ENCODE peak calls at places on chromosomes 3 and 15, in nine cellular contexts. L, U, R, I, A, J, D, T and M are unnamed samples.
A peak's percentile ranks its signal among the peaks of the same experiment; 100 is the strongest.

GRCh38 chr3:191352014-191352413 is 21.7 kb upstream of the UTS2B start:
- DNase-seq in I (no peak), L (no peak), D (no peak), A (no peak), J (no peak), U (no peak), R (no peak), T (no peak), M (no peak)

GRCh38 chr3:72127843-72128242 is 342.9 kb upstream of the PROK2 start:
- DNase-seq in J (no peak), U (no peak), R (no peak), D (no peak), T (peak; percentile 36), I (no peak), A (peak; percentile 25), L (no peak), M (no peak)

GRCh38 chr15:72306211-72306785 is 13.7 kb downstream of the CELF6 start:
- DNase-seq in D (no peak), R (peak; percentile 81), J (peak; percentile 14), A (peak; percentile 64), I (no peak), T (peak; percentile 84), L (no peak), U (no peak), M (peak; percentile 74)

GRCh38 chr3:169458323-169458722 is 205.2 kb downstream of the MECOM start:
- DNase-seq in U (no peak), T (peak; percentile 70), D (no peak), I (no peak), A (no peak), J (no peak), L (no peak), R (no peak), M (no peak)

GRCh38 chr3:144018776-144019175 is 47.2 kb downstream of the DIPK2A start:
- DNase-seq in J (no peak), A (peak; percentile 85), D (no peak), R (no peak), L (no peak), T (peak; percentile 66), U (no peak), I (no peak), M (no peak)

GRCh38 chr15:93378547-93378946 is 289.5 kb upstream of the RGMA start:
- DNase-seq in U (no peak), J (peak; percentile 10), A (no peak), L (peak; percentile 29), I (no peak), T (no peak), R (no peak), D (no peak), M (no peak)

GRCh38 chr3:21738935-21739334 is 12.1 kb downstream of the ZNF385D start:
- DNase-seq in J (no peak), U (no peak), I (no peak), A (no peak), T (no peak), D (no peak), R (no peak), L (no peak), M (no peak)

GRCh38 chr3:129015388-129016105 is 14.4 kb downstream of the EFCC1 start:
- DNase-seq in A (no peak), I (no peak), U (peak; percentile 39), J (no peak), R (peak; percentile 37), D (no peak), L (no peak), T (peak; percentile 36), M (no peak)

GRCh38 chr15:53693729-53694533 is 65.5 kb downstream of the WDR72 start:
- DNase-seq in R (no peak), T (no peak), U (peak; percentile 10), I (no peak), A (no peak), J (no peak), L (no peak), D (no peak), M (no peak)

GRCh38 chr3:73480187-73480672 is 144.5 kb downstream of the PDZRN3 start:
- DNase-seq in D (no peak), A (peak; percentile 64), I (no peak), R (no peak), L (no peak), J (no peak), U (no peak), T (peak; percentile 67), M (no peak)

GRCh38 chr3:138861755-138862333 is 27.1 kb upstream of the PIK3CB start:
- DNase-seq in U (no peak), L (no peak), R (peak; percentile 78), A (peak; percentile 12), T (peak; percentile 23), J (no peak), D (no peak), I (no peak), M (no peak)

GRCh38 chr3:105611304-105612192 is 244.8 kb downstream of the ALCAM start:
- DNase-seq in J (no peak), T (no peak), U (no peak), L (no peak), A (no peak), R (peak; percentile 36), I (no peak), D (no peak), M (no peak)

DNA sequence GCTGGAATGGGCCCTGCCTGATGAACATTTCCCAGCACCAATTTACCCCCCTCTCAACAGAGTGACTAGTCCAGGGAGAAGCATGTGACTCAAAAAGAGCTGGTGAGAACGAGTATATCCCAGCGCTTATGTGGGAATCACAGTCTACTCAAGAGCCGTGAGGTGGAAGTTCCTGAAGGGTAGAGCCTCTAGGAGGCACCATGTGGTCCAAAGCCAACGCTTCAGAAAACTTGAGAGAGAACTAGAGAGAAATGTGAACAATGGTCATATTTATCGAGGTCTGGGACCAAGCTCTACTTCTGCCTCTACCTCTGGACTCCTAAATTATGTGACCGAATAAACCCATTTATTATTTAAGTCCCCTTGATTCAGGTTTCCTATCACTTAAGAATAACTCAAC is 111.0 kb upstream of the RAP2B start:
- DNase-seq in I (no peak), L (no peak), R (no peak), A (no peak), T (no peak), D (no peak), J (no peak), U (no peak), M (no peak)
- H3K27ac ChIP-seq in I (no peak overlapping the region), L (no peak overlapping the region), R (no peak overlapping the region), A (peak overlapping the region; percentile 55), T (no peak overlapping the region), D (peak overlapping the region; percentile 89), J (no peak overlapping the region), U (peak overlapping the region; percentile 72), M (no peak overlapping the region)

DNA sequence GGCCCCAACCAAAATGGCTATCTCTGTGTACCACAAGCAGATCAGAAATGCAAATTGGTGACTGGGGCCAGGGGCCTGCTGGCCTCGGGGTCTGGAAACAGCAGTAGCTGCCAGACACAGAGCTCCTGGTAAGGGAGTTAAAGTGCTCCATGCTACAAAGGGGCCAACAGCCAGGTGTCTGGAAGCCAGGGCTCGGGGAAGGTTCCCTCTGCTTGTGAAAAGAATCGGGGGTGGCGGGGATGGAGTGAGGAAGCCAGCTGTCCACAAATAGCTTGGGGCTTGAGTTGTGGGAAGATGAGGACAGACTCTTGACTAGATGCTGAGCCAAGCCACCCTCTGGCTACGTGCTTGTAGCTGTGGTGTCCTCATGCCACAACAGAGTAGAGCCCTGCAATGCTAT is 39.3 kb downstream of the CHRD start:
- DNase-seq in R (peak; percentile 7), L (no peak), A (no peak), D (no peak), T (no peak), U (no peak), I (no peak), J (no peak), M (no peak)
- H3K27ac ChIP-seq in R (no peak overlapping the region), L (no peak overlapping the region), A (no peak overlapping the region), D (no peak overlapping the region), T (no peak overlapping the region), U (no peak overlapping the region), I (no peak overlapping the region), J (no peak overlapping the region), M (no peak overlapping the region)

GRCh38 chr15:31805090-31805662 is 225.1 kb upstream of the CHRNA7 start:
- DNase-seq in L (no peak), J (no peak), I (no peak), A (no peak), U (no peak), T (no peak), R (no peak), D (no peak), M (peak; percentile 53)

GRCh38 chr15:31799711-31800321 is 230.5 kb upstream of the CHRNA7 start:
- DNase-seq in A (no peak), R (no peak), I (no peak), L (no peak), U (no peak), T (no peak), J (no peak), D (no peak), M (no peak)

GRCh38 chr15:31801152-31801551 is 229.2 kb upstream of the CHRNA7 start:
- DNase-seq in J (peak; percentile 68), T (no peak), D (no peak), I (no peak), U (no peak), L (no peak), R (no peak), A (no peak), M (peak; percentile 21)

GRCh38 chr15:31803388-31803884 is 226.9 kb upstream of the CHRNA7 start:
- DNase-seq in U (no peak), D (no peak), T (no peak), R (peak; percentile 10), J (no peak), L (no peak), I (no peak), A (no peak), M (no peak)

DNA sequence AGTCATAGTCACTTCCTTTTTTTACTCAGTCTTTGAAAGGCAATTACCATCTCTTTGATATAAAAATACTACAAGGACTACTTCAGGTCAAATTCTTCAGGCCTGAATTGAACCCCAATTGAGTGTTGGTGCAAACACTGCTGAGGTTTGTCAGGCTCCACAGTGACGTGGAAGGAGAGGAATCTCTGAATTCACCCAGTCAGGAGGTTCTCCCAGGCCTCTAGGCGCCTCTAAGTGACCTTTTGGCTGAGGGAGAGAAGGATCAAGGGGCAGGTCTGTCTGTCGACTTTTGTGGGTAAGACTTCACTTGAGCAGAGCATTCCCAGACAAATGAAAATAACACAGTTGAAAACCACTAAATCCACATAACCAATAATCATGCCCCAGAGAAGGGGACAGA is 227.6 kb upstream of the CHRNA7 start:
- DNase-seq in A (no peak), J (no peak), L (no peak), D (no peak), R (no peak), U (no peak), T (no peak), I (no peak), M (no peak)
- H3K27ac ChIP-seq in A (no peak overlapping the region), J (peak overlapping the region; percentile 33), L (no peak overlapping the region), D (no peak overlapping the region), R (no peak overlapping the region), U (no peak overlapping the region), T (no peak overlapping the region), I (no peak overlapping the region), M (no peak overlapping the region)

DNA sequence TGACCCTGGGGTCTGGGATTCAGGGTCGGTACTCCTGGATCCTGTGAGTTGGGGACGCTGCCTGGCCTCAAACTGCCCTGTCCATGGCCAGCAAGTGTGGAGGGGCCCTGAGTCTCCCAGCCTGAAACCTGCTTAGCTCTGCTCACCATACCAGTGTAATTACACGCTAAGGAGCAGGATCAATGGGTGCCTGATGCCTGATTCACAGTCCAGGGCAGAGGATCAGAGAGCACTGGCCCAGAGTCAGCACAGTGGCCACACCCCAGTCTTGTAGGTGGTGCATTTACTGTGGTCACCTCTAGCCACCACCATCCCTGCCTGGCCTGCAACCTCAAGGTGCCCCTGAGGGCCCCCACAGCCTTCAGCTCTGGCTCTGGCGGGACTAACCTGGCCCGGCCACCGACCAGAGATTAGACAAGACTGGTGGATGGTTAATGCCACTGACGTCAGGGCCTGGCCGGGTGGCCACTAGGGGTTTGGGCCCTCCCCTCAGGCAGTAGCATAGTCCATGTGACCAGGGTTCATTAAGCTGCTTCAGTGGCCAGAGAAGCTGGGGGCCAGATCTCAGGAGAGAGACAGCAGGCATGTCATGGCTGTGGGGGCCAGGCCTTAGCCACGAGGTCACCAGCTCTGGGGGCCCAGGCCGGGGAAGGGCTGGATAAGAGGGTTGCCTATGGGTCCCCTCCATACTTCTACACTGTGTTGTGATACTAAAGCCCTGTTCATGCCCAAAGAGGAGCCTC is 3.3 kb upstream of the SLC38A3 start:
- DNase-seq in I (no peak), A (no peak), T (no peak), R (no peak), J (no peak), D (no peak), L (no peak), U (no peak), M (no peak)
- H3K27ac ChIP-seq in I (no peak overlapping the region), A (no peak overlapping the region), T (no peak overlapping the region), R (no peak overlapping the region), J (no peak overlapping the region), D (no peak overlapping the region), L (no peak overlapping the region), U (no peak overlapping the region), M (no peak overlapping the region)